ENCODE peak calls at places on chromosome 21, in nine cellular contexts. L is lung, O is heart left ventricle, C is iPS DF 6.9, G is psoas muscle, N is ovary, F is SJSA1, A is pancreas, Q is heart right ventricle. T is an unnamed sample. For H3K27me3, the result is how much of the 10 kb centered on the place peaks cover.

GRCh38 chr21:35563885-35564451 is 496.4 kb downstream of the SETD4 start:
- DNase-seq in L (peak), F (peak), O (peak), C (no peak), Q (peak), N (peak), G (peak), A (no peak), T (peak)

GRCh38 chr21:44489962-44490361 is 34.7 kb downstream of the LRRC3 start:
- DNase-seq in N (no peak), F (no peak), G (no peak), O (no peak), Q (no peak), C (no peak), A (no peak), L (no peak), T (no peak)

GRCh38 chr21:34179204-34179935 is 106.0 kb downstream of the MRPS6 start:
- DNase-seq in C (no peak), Q (no peak), A (no peak), O (no peak), G (no peak), F (no peak), N (no peak), L (no peak), T (no peak)

GRCh38 chr21:38267991-38268858 is 11.4 kb downstream of the KCNJ15 start:
- DNase-seq in O (no peak), Q (no peak), C (no peak), A (no peak), F (no peak), G (no peak), L (no peak), N (no peak), T (no peak)

GRCh38 chr21:17931080-17931479 is 111.9 kb upstream of the C21orf91 start:
- DNase-seq in L (no peak), N (no peak), G (no peak), O (no peak), Q (no peak), A (no peak), C (peak), F (no peak), T (no peak)

GRCh38 chr21:33071878-33072306 is 2.0 kb downstream of the OLIG1 start:
- DNase-seq in F (no peak), N (no peak), O (no peak), Q (no peak), A (no peak), G (no peak), L (no peak), C (no peak), T (no peak)

GRCh38 chr21:26169061-26169610 is 1.4 kb downstream of the APP start:
- DNase-seq in A (no peak), L (peak), O (peak), N (peak), F (peak), Q (no peak), C (no peak), G (peak), T (peak)

GRCh38 chr21:45080639-45081414 is 6.4 kb downstream of the ADARB1 start:
- DNase-seq in C (no peak), G (no peak), F (no peak), A (no peak), N (no peak), Q (no peak), L (no peak), O (no peak), T (no peak)

GRCh38 chr21:38913120-38913975 is 107.6 kb downstream of the ETS2 start:
- DNase-seq in C (no peak), A (peak), L (peak), G (peak), N (peak), O (peak), Q (peak), F (peak), T (peak)

GRCh38 chr21:33308586-33309490 is 15.9 kb upstream of the IFNAR1 start:
- DNase-seq in A (no peak), G (no peak), C (no peak), Q (no peak), O (no peak), N (no peak), L (peak), F (no peak), T (no peak)

DNA sequence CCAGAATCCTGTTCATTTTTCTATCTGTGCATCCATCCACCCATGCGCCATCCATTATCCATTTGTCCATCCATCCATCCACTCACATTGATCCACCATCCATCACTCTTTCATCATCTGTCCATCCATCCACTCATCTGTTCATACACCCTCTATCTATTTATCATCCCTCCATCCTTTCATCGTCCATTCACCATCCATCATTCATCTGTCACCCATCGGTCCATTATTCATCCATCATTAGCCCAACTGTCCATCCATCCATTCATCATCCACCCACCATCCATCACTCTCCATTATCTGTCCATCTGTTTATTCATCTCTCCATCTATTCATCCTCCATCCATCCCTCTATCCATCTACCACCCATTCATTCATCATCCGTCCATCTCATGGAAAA is 125.7 kb upstream of the TMPRSS2 start:
- DNase-seq in C (no peak), O (no peak), L (no peak), G (no peak), F (no peak), A (no peak), Q (no peak), N (no peak), T (no peak)
- H3K27me3 ChIP-seq in C (under half), O (under half), L (under half), G (under half), F (under half), A (under half), Q (under half), N (under half), T (under half)

GRCh38 chr21:42855937-42856335 is 23.4 kb downstream of the WDR4 start:
- DNase-seq in C (no peak), F (no peak), G (no peak), L (no peak), A (no peak), N (no peak), Q (no peak), O (no peak), T (no peak)
- H3K4me3 ChIP-seq in C (no peak), F (no peak), G (no peak), L (no peak), A (no peak), N (no peak), Q (no peak), O (no peak), T (no peak)

GRCh38 chr21:40863839-40864238 is 16.9 kb upstream of the DSCAM start:
- DNase-seq in N (no peak), L (peak), F (no peak), C (no peak), Q (no peak), A (no peak), O (no peak), G (no peak), T (no peak)
- H3K27me3 ChIP-seq in N (under half), L (under half), F (under half), C (under half), Q (under half), A (under half), O (under half), G (under half), T (under half)

GRCh38 chr21:42654913-42655796 is 1.7 kb downstream of the PDE9A start:
- DNase-seq in G (no peak), C (no peak), L (no peak), F (no peak), A (no peak), N (no peak), Q (no peak), O (no peak), T (no peak)
- H3K4me3 ChIP-seq in G (peak), C (peak), L (no peak), F (peak), A (peak), N (peak), Q (peak), O (peak), T (no peak)

T was measured in MG63.